ENCODE peak calls at places on chromosomes 3 and 15, in eight cellular contexts. X, M, I, D, G, W, Z and C are unnamed samples. For H3K4me1, the result is how much of the 10 kb centered on the place peaks cover.

GRCh38 chr15:78236491-78236890 is 2.1 kb upstream of the ACSBG1 start:
- DNase-seq in X (no peak), M (no peak), I (no peak), D (no peak), G (no peak), W (no peak), Z (no peak), C (no peak)

GRCh38 chr15:75578206-75578947 is 738 bp downstream of the PTPN9 start:
- DNase-seq in X (peak), M (peak), I (no peak), D (peak), G (no peak), W (no peak), Z (peak), C (peak)

GRCh38 chr3:17553080-17553479 is 189.4 kb downstream of the TBC1D5 start:
- DNase-seq in X (no peak), M (peak), I (no peak), D (peak), G (no peak), W (no peak), Z (no peak), C (no peak)

GRCh38 chr3:64056616-64057165 is 33.4 kb upstream of the PSMD6 start:
- DNase-seq in X (no peak), M (no peak), I (peak), D (no peak), G (no peak), W (no peak), Z (no peak), C (no peak)

GRCh38 chr15:76336254-76337046 is at the start of gene ISL2:
- DNase-seq in X (peak), M (peak), I (peak), D (peak), G (no peak), W (no peak), Z (peak), C (peak)

GRCh38 chr15:52518972-52519371 is 9.7 kb downstream of the MYO5A start:
- DNase-seq in X (no peak), M (no peak), I (no peak), D (no peak), G (no peak), W (no peak), Z (no peak), C (no peak)

GRCh38 chr3:49703443-49703927 is 14.1 kb downstream of the RNF123 start:
- DNase-seq in X (peak), M (peak), I (peak), D (peak), G (peak), W (peak), Z (peak), C (peak)

GRCh38 chr3:15063238-15063637 is 1.9 kb downstream of the MRPS25 start:
- DNase-seq in X (no peak), M (no peak), I (no peak), D (no peak), G (no peak), W (no peak), Z (peak), C (no peak)

GRCh38 chr3:45319231-45320085 is 68.9 kb upstream of the LARS2 start:
- DNase-seq in X (no peak), M (no peak), I (no peak), D (no peak), G (no peak), W (no peak), Z (no peak), C (no peak)

GRCh38 chr3:115236496-115236895 is 89.4 kb upstream of the ZBTB20 start:
- DNase-seq in X (no peak), M (no peak), I (no peak), D (no peak), G (no peak), W (no peak), Z (no peak), C (no peak)

GRCh38 chr3:70156808-70157207 is 155.6 kb downstream of the MDFIC2 start:
- DNase-seq in X (no peak), M (no peak), I (no peak), D (no peak), G (no peak), W (no peak), Z (no peak), C (no peak)

GRCh38 chr15:34161329-34161953 is 48.5 kb downstream of the KATNBL1 start:
- DNase-seq in X (no peak), M (no peak), I (peak), D (no peak), G (no peak), W (no peak), Z (no peak), C (peak)

GRCh38 chr15:72198410-72199270 is 1.1 kb upstream of the GRAMD2A start:
- DNase-seq in X (no peak), M (no peak), I (no peak), D (no peak), G (no peak), W (no peak), Z (no peak), C (no peak)

GRCh38 chr3:159257954-159258353 is 456.1 kb downstream of the MFSD1 start:
- DNase-seq in X (no peak), M (no peak), I (no peak), D (no peak), G (no peak), W (no peak), Z (no peak), C (no peak)

GRCh38 chr3:143975549-143976152 is 4.0 kb downstream of the DIPK2A start:
- DNase-seq in X (no peak), M (peak), I (peak), D (peak), G (no peak), W (no peak), Z (no peak), C (peak)

GRCh38 chr15:27623149-27623548 is 476.0 kb downstream of the OCA2 start:
- DNase-seq in X (no peak), M (no peak), I (no peak), D (no peak), G (no peak), W (no peak), Z (no peak), C (no peak)

GRCh38 chr3:143973352-143974021 is 1.9 kb downstream of the DIPK2A start:
- DNase-seq in X (peak), M (peak), I (peak), D (peak), G (no peak), W (no peak), Z (no peak), C (no peak)

GRCh38 chr3:153756816-153757215 is 364.4 kb upstream of the ARHGEF26 start:
- DNase-seq in X (no peak), M (peak), I (no peak), D (no peak), G (no peak), W (no peak), Z (no peak), C (no peak)

GRCh38 chr15:32872606-32873291 is 154.9 kb downstream of the GREM1 start:
- DNase-seq in X (peak), M (peak), I (peak), D (no peak), G (peak), W (peak), Z (no peak), C (no peak)

GRCh38 chr3:9915252-9916141 is 1.4 kb upstream of the IL17RC start:
- DNase-seq in X (peak), M (peak), I (peak), D (peak), G (peak), W (peak), Z (peak), C (no peak)

GRCh38 chr3:183904833-183905780 is 20.4 kb upstream of the PARL start:
- DNase-seq in X (no peak), M (no peak), I (no peak), D (peak), G (no peak), W (no peak), Z (no peak), C (no peak)

GRCh38 chr15:55774113-55774970 is 31.4 kb upstream of the PRTG start:
- DNase-seq in X (peak), M (peak), I (peak), D (peak), G (peak), W (no peak), Z (peak), C (peak)

GRCh38 chr15:36126194-36126593 is 453.2 kb upstream of the CDIN1 start:
- DNase-seq in X (no peak), M (no peak), I (no peak), D (no peak), G (no peak), W (no peak), Z (no peak), C (no peak)

GRCh38 chr3:163490119-163490518 is 1588.2 kb downstream of the SI start:
- DNase-seq in X (peak), M (no peak), I (no peak), D (peak), G (no peak), W (no peak), Z (no peak), C (peak)

GRCh38 chr15:37877851-37878577 is 56.4 kb upstream of the TMCO5A start:
- DNase-seq in X (no peak), M (peak), I (peak), D (no peak), G (no peak), W (no peak), Z (no peak), C (no peak)

GRCh38 chr3:39267631-39268553 is 11.9 kb downstream of the CX3CR1 start:
- DNase-seq in X (no peak), M (no peak), I (no peak), D (no peak), G (no peak), W (no peak), Z (no peak), C (no peak)

GRCh38 chr3:112124901-112125607 is 8.0 kb downstream of the GCSAM start:
- DNase-seq in X (no peak), M (no peak), I (no peak), D (no peak), G (no peak), W (no peak), Z (no peak), C (peak)

GRCh38 chr15:81215531-81215930 is 18.9 kb downstream of the IL16 start:
- DNase-seq in X (no peak), M (no peak), I (no peak), D (no peak), G (no peak), W (no peak), Z (no peak), C (no peak)

GRCh38 chr15:51775967-51776816 is 24.8 kb downstream of the TMOD2 start:
- DNase-seq in X (peak), M (peak), I (peak), D (peak), G (peak), W (no peak), Z (peak), C (peak)

GRCh38 chr3:66362541-66362941 is 138.3 kb downstream of the LRIG1 start:
- DNase-seq in X (no peak), M (peak), I (peak), D (no peak), G (no peak), W (no peak), Z (no peak), C (no peak)

GRCh38 chr15:42155546-42156265 is 730 bp downstream of the PLA2G4F start:
- DNase-seq in X (peak), M (no peak), I (no peak), D (no peak), G (no peak), W (peak), Z (peak), C (no peak)

GRCh38 chr3:122076414-122077292 is 21.5 kb downstream of the CD86 start:
- DNase-seq in X (no peak), M (no peak), I (no peak), D (no peak), G (no peak), W (no peak), Z (no peak), C (peak)

GRCh38 chr3:154316974-154317767 is 7.1 kb downstream of the DHX36 start:
- DNase-seq in X (no peak), M (no peak), I (no peak), D (no peak), G (no peak), W (no peak), Z (no peak), C (no peak)

GRCh38 chr3:30694148-30694547 is 87.7 kb downstream of the TGFBR2 start:
- DNase-seq in X (no peak), M (peak), I (no peak), D (no peak), G (no peak), W (no peak), Z (no peak), C (no peak)
- H3K4me1 ChIP-seq in X (half or more), M (under half), I (under half), D (under half), G (under half), W (under half), Z (under half), C (under half)

DNA sequence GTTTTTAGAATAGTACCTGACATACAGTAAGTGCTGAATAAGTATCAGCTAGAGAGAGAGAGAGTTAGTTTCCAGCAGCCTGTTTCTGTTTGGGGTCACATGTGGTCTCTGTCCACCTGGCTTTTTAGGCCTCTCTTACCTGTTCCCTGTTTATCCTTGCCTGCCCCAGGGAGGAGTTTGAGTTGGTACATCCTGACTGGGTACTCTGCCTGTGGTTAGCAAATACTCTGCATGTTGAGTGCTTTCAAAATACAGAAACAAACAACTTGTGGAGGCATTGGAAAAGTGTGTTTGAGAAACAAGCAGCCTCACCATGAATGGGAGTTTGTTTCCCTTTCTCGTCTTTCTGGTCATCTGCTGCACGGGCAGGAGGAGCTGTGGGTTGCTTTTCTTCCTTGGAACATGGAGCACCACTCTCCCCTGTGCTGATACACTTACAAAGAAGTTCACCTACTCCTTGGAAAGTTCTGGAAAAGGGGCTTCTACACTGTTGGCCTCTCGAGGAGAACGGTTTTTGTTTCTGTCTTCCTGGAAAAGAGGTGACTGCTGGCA is 166.1 kb downstream of the PGPEP1L start:
- DNase-seq in X (no peak), M (no peak), I (no peak), D (no peak), G (no peak), W (no peak), Z (no peak), C (no peak)
- H3K4me1 ChIP-seq in X (under half), M (under half), I (under half), D (under half), G (under half), W (under half), Z (under half), C (under half)

DNA sequence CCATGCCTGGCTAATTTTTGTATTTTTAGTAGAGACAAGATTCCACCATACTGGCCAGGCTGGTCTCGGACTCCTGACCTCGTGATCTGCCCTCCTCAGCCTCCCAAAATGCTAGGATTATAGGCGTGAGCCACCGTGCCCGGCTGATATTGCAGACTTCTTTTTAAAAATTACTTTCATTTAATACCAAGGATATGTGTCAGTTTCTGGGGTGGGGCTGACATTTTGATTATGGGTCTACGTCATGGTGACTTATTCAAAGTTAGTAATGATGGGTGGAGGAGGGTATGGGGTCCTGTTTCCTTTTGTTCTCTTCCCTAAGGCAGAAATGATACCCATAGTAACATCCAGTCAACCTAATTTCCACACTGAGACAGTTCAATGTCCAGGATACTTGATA is 34.7 kb downstream of the GBE1 start:
- DNase-seq in X (no peak), M (peak), I (peak), D (no peak), G (no peak), W (no peak), Z (no peak), C (no peak)
- H3K4me1 ChIP-seq in X (under half), M (under half), I (under half), D (under half), G (under half), W (half or more), Z (under half), C (under half)

GRCh38 chr3:11641316-11641682 is 2.4 kb downstream of the VGLL4 start:
- DNase-seq in X (no peak), M (peak), I (peak), D (no peak), G (no peak), W (no peak), Z (no peak), C (no peak)

GRCh38 chr3:11637901-11638668 is 5.6 kb downstream of the VGLL4 start:
- DNase-seq in X (no peak), M (peak), I (peak), D (no peak), G (no peak), W (no peak), Z (peak), C (no peak)

GRCh38 chr3:11640009-11640673 is 3.6 kb downstream of the VGLL4 start:
- DNase-seq in X (no peak), M (no peak), I (peak), D (no peak), G (no peak), W (no peak), Z (no peak), C (no peak)

GRCh38 chr3:11636372-11636760 is 7.3 kb downstream of the VGLL4 start:
- DNase-seq in X (no peak), M (no peak), I (no peak), D (no peak), G (no peak), W (no peak), Z (no peak), C (no peak)

DNA sequence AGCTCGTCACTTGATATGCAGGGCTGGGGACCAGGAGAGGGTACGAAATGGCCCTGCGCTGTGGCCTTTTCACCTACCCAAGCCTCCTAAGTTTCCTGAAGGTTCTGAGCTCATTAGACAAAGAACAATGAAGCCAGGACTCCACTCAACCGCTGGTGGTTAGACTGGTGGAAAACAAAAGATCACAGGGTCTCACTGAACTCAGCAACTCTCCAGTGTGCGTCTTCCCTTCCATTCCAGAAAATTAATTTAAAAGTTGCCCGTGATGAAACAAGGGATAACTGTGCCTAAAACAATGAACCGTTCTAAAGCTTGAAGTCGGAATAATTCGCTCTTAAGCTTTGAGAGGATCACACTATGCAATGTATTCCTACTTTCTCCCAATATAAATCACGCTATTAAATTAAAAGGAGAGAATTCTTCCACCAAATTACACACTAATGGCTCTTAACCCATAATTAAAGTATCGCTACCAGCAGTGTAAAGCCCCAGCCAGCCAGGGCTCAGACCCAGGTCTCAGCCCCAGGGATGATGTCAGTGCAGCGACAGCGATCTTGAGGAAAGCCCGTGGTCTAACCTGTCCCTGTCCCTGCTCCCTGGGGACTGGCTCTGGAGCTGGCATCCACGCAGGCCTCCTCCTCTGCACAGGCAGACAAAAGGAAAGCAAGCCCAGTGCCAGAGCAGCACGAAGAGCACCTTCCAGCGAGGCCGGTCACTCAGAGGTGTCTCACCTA is 4.9 kb downstream of the VGLL4 start:
- DNase-seq in X (no peak), M (peak), I (no peak), D (no peak), G (no peak), W (peak), Z (peak), C (no peak)
- H3K4me1 ChIP-seq in X (half or more), M (half or more), I (under half), D (half or more), G (under half), W (half or more), Z (under half), C (under half)

GRCh38 chr15:99507016-99507731 is 58.6 kb upstream of the MEF2A start:
- DNase-seq in X (no peak), M (peak), I (peak), D (peak), G (peak), W (peak), Z (peak), C (peak)
- H3K4me1 ChIP-seq in X (under half), M (under half), I (under half), D (under half), G (under half), W (half or more), Z (under half), C (half or more)

GRCh38 chr3:87069963-87070362 is 79.0 kb upstream of the VGLL3 start:
- DNase-seq in X (no peak), M (peak), I (no peak), D (no peak), G (no peak), W (no peak), Z (no peak), C (no peak)
- H3K4me1 ChIP-seq in X (under half), M (under half), I (under half), D (under half), G (under half), W (under half), Z (under half), C (under half)

GRCh38 chr3:156680243-156680930 is 6.0 kb downstream of the TIPARP start:
- DNase-seq in X (no peak), M (no peak), I (no peak), D (no peak), G (no peak), W (no peak), Z (no peak), C (no peak)

GRCh38 chr3:156685198-156685597 is 10.8 kb downstream of the TIPARP start:
- DNase-seq in X (no peak), M (peak), I (peak), D (no peak), G (no peak), W (no peak), Z (no peak), C (no peak)

GRCh38 chr3:156682963-156683362 is 8.6 kb downstream of the TIPARP start:
- DNase-seq in X (no peak), M (no peak), I (no peak), D (no peak), G (no peak), W (no peak), Z (no peak), C (no peak)

GRCh38 chr3:156681003-156681402 is 6.6 kb downstream of the TIPARP start:
- DNase-seq in X (peak), M (peak), I (peak), D (no peak), G (peak), W (no peak), Z (peak), C (no peak)

GRCh38 chr3:156682491-156682890 is 8.1 kb downstream of the TIPARP start:
- DNase-seq in X (no peak), M (no peak), I (peak), D (no peak), G (no peak), W (no peak), Z (no peak), C (no peak)
- H3K4me1 ChIP-seq in X (half or more), M (half or more), I (under half), D (half or more), G (under half), W (half or more), Z (under half), C (half or more)

GRCh38 chr15:60843482-60843881 is 364.5 kb upstream of the ICE2 start:
- DNase-seq in X (no peak), M (no peak), I (no peak), D (no peak), G (no peak), W (no peak), Z (no peak), C (no peak)

GRCh38 chr15:60840703-60841411 is 361.9 kb upstream of the ICE2 start:
- DNase-seq in X (no peak), M (no peak), I (no peak), D (peak), G (no peak), W (no peak), Z (no peak), C (no peak)

GRCh38 chr15:60844431-60845174 is 365.7 kb upstream of the ICE2 start:
- DNase-seq in X (peak), M (no peak), I (no peak), D (no peak), G (no peak), W (no peak), Z (no peak), C (no peak)

GRCh38 chr15:60842694-60843093 is 363.8 kb upstream of the ICE2 start:
- DNase-seq in X (no peak), M (no peak), I (no peak), D (no peak), G (no peak), W (no peak), Z (no peak), C (no peak)

GRCh38 chr15:60844010-60844409 is 365.1 kb upstream of the ICE2 start:
- DNase-seq in X (no peak), M (no peak), I (no peak), D (no peak), G (no peak), W (no peak), Z (no peak), C (no peak)
- H3K4me1 ChIP-seq in X (under half), M (under half), I (under half), D (under half), G (under half), W (under half), Z (under half), C (under half)